ENCODE peak calls at places on chromosomes 13 and 19, in six cellular contexts. One of them, this sample, is unnamed.

GRCh38 chr13:22240716-22241115 is 569.8 kb downstream of the FGF9 start:
- DNase-seq in psoas muscle: no peak
- DNase-seq in ascending aorta: no peak
- DNase-seq in tibial artery: no peak
- DNase-seq in substantia nigra: no peak
- DNase-seq in heart right ventricle: no peak
- DNase-seq in this sample: no peak

GRCh38 chr13:23433171-23434153 is at the start of gene SACS:
- DNase-seq in substantia nigra: peak; percentile 52
- DNase-seq in ascending aorta: no peak
- DNase-seq in psoas muscle: no peak
- DNase-seq in heart right ventricle: peak; percentile 18
- DNase-seq in tibial artery: no peak
- DNase-seq in this sample: no peak

GRCh38 chr13:20815469-20815868 is 41.7 kb upstream of the EEF1AKMT1 start:
- DNase-seq in tibial artery: no peak
- DNase-seq in heart right ventricle: no peak
- DNase-seq in psoas muscle: no peak
- DNase-seq in ascending aorta: no peak
- DNase-seq in substantia nigra: no peak
- DNase-seq in this sample: no peak

GRCh38 chr19:11248852-11249251 is 9.4 kb downstream of the ANGPTL8 start:
- DNase-seq in psoas muscle: no peak
- DNase-seq in ascending aorta: no peak
- DNase-seq in tibial artery: no peak
- DNase-seq in substantia nigra: no peak
- DNase-seq in heart right ventricle: no peak
- DNase-seq in this sample: no peak

GRCh38 chr19:44689290-44690130 is 9.4 kb upstream of the CEACAM16 start:
- DNase-seq in substantia nigra: peak; percentile 8
- DNase-seq in heart right ventricle: peak; percentile 76
- DNase-seq in psoas muscle: peak; percentile 73
- DNase-seq in tibial artery: peak; percentile 69
- DNase-seq in ascending aorta: no peak
- DNase-seq in this sample: peak; percentile 33

GRCh38 chr19:57212109-57212508 is 18.7 kb upstream of the AURKC start:
- DNase-seq in substantia nigra: no peak
- DNase-seq in psoas muscle: no peak
- DNase-seq in ascending aorta: no peak
- DNase-seq in heart right ventricle: no peak
- DNase-seq in tibial artery: no peak
- DNase-seq in this sample: no peak

GRCh38 chr13:91132786-91133185 is 214.7 kb upstream of the MIR17HG start:
- DNase-seq in ascending aorta: no peak
- DNase-seq in tibial artery: no peak
- DNase-seq in psoas muscle: no peak
- DNase-seq in substantia nigra: no peak
- DNase-seq in heart right ventricle: peak; percentile 23
- DNase-seq in this sample: no peak

GRCh38 chr19:49930483-49931011 is 1.2 kb upstream of the NUP62 start:
- DNase-seq in substantia nigra: no peak
- DNase-seq in ascending aorta: no peak
- DNase-seq in psoas muscle: peak; percentile 47
- DNase-seq in tibial artery: no peak
- DNase-seq in heart right ventricle: peak; percentile 59
- DNase-seq in this sample: no peak

GRCh38 chr19:29482855-29483640 is 42.7 kb upstream of the VSTM2B start:
- DNase-seq in heart right ventricle: no peak
- DNase-seq in psoas muscle: no peak
- DNase-seq in substantia nigra: no peak
- DNase-seq in ascending aorta: no peak
- DNase-seq in tibial artery: no peak
- DNase-seq in this sample: no peak

GRCh38 chr13:40622761-40623160 is 43.7 kb downstream of the FOXO1 start:
- DNase-seq in ascending aorta: no peak
- DNase-seq in tibial artery: no peak
- DNase-seq in psoas muscle: no peak
- DNase-seq in substantia nigra: no peak
- DNase-seq in heart right ventricle: no peak
- DNase-seq in this sample: no peak

GRCh38 chr13:22271963-22272362 is 601.1 kb downstream of the FGF9 start:
- DNase-seq in tibial artery: no peak
- DNase-seq in substantia nigra: no peak
- DNase-seq in psoas muscle: no peak
- DNase-seq in ascending aorta: no peak
- DNase-seq in heart right ventricle: no peak
- DNase-seq in this sample: no peak

GRCh38 chr13:23760000-23760399 is 129.2 kb downstream of the MIPEP start:
- DNase-seq in psoas muscle: no peak
- DNase-seq in substantia nigra: no peak
- DNase-seq in heart right ventricle: no peak
- DNase-seq in ascending aorta: no peak
- DNase-seq in tibial artery: no peak
- DNase-seq in this sample: no peak

GRCh38 chr19:6501740-6502648 is at the start of gene TUBB4A:
- DNase-seq in substantia nigra: peak; percentile 85
- DNase-seq in ascending aorta: no peak
- DNase-seq in tibial artery: no peak
- DNase-seq in psoas muscle: peak; percentile 40
- DNase-seq in heart right ventricle: peak; percentile 11
- DNase-seq in this sample: no peak

GRCh38 chr13:60146491-60146890 is 17.2 kb downstream of the DIAPH3 start:
- DNase-seq in psoas muscle: no peak
- DNase-seq in ascending aorta: no peak
- DNase-seq in tibial artery: no peak
- DNase-seq in substantia nigra: no peak
- DNase-seq in heart right ventricle: no peak
- DNase-seq in this sample: no peak

GRCh38 chr13:106573279-106573831 is 5.4 kb upstream of the ARGLU1 start:
- DNase-seq in substantia nigra: no peak
- DNase-seq in heart right ventricle: no peak
- DNase-seq in ascending aorta: no peak
- DNase-seq in psoas muscle: peak; percentile 26
- DNase-seq in tibial artery: peak; percentile 56
- DNase-seq in this sample: no peak

GRCh38 chr19:7326105-7326877 is 22.4 kb upstream of the ARHGEF18 start:
- DNase-seq in ascending aorta: no peak
- DNase-seq in heart right ventricle: no peak
- DNase-seq in tibial artery: no peak
- DNase-seq in substantia nigra: no peak
- DNase-seq in psoas muscle: no peak
- DNase-seq in this sample: no peak

DNA sequence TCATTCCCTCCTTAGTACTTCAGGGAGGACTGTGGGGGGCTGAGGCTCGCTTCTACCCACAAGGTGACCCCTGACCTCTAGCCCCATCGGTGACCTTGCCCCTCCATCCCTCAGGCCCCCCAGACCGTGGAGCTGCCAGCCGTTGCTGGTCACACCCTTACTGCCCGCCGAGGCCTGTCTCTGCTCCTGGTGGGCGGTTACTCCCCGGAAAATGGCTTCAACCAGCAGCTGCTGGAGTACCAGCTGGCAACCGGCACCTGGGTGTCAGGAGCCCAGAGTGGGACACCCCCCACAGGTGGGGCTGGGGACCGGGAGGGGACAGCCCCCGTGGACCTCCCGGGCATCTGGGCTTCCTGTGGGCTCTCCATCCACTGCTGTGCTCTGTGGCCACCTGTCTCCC is 31.9 kb downstream of the MEGF8 start:
- DNase-seq in psoas muscle: no peak
- DNase-seq in substantia nigra: no peak
- DNase-seq in ascending aorta: no peak
- DNase-seq in tibial artery: no peak
- DNase-seq in heart right ventricle: no peak
- DNase-seq in this sample: no peak
- H3K27ac ChIP-seq in psoas muscle: no peak overlapping the region
- H3K27ac ChIP-seq in substantia nigra: no peak overlapping the region
- H3K27ac ChIP-seq in ascending aorta: no peak overlapping the region
- H3K27ac ChIP-seq in tibial artery: no peak overlapping the region
- H3K27ac ChIP-seq in heart right ventricle: no peak overlapping the region
- H3K27ac ChIP-seq in this sample: no peak overlapping the region

DNA sequence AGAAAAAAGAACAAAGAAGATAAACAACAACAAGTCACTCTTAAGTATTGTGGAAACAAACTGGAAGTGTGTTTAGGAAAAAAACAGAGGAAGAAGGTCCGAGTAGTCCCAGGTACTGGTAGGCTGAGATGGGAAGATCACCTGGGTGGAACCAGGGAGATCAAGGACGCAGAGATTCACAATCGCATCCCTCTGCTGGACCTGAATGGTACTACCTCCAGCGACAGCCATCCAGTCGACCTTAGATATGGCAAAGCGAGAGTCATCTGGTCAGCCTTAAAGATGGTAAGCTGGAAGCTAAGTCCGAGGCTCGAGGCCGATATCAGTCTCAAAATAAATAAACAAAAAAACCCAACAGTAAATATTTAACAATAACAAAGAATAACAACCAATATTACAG is 44.9 kb upstream of the ZNF91 start:
- DNase-seq in tibial artery: no peak
- DNase-seq in substantia nigra: no peak
- DNase-seq in heart right ventricle: no peak
- DNase-seq in psoas muscle: no peak
- DNase-seq in ascending aorta: no peak
- DNase-seq in this sample: no peak
- H3K27ac ChIP-seq in tibial artery: no peak overlapping the region
- H3K27ac ChIP-seq in substantia nigra: no peak overlapping the region
- H3K27ac ChIP-seq in heart right ventricle: no peak overlapping the region
- H3K27ac ChIP-seq in psoas muscle: no peak overlapping the region
- H3K27ac ChIP-seq in ascending aorta: no peak overlapping the region
- H3K27ac ChIP-seq in this sample: no peak overlapping the region

GRCh38 chr19:17902701-17903100 is 30.1 kb upstream of the CCDC124 start:
- DNase-seq in tibial artery: no peak
- DNase-seq in psoas muscle: no peak
- DNase-seq in substantia nigra: no peak
- DNase-seq in ascending aorta: no peak
- DNase-seq in heart right ventricle: no peak
- DNase-seq in this sample: no peak
- H3K27ac ChIP-seq in tibial artery: no peak overlapping the region
- H3K27ac ChIP-seq in psoas muscle: no peak overlapping the region
- H3K27ac ChIP-seq in substantia nigra: no peak overlapping the region
- H3K27ac ChIP-seq in ascending aorta: no peak overlapping the region
- H3K27ac ChIP-seq in heart right ventricle: no peak overlapping the region
- H3K27ac ChIP-seq in this sample: no peak overlapping the region

GRCh38 chr13:29677627-29678026 is 82.1 kb upstream of the SLC7A1 start:
- DNase-seq in ascending aorta: no peak
- DNase-seq in heart right ventricle: no peak
- DNase-seq in tibial artery: no peak
- DNase-seq in substantia nigra: no peak
- DNase-seq in psoas muscle: no peak
- DNase-seq in this sample: no peak
- H3K27ac ChIP-seq in ascending aorta: no peak overlapping the region
- H3K27ac ChIP-seq in heart right ventricle: no peak overlapping the region
- H3K27ac ChIP-seq in tibial artery: no peak overlapping the region
- H3K27ac ChIP-seq in substantia nigra: no peak overlapping the region
- H3K27ac ChIP-seq in psoas muscle: no peak overlapping the region
- H3K27ac ChIP-seq in this sample: no peak overlapping the region

DNA sequence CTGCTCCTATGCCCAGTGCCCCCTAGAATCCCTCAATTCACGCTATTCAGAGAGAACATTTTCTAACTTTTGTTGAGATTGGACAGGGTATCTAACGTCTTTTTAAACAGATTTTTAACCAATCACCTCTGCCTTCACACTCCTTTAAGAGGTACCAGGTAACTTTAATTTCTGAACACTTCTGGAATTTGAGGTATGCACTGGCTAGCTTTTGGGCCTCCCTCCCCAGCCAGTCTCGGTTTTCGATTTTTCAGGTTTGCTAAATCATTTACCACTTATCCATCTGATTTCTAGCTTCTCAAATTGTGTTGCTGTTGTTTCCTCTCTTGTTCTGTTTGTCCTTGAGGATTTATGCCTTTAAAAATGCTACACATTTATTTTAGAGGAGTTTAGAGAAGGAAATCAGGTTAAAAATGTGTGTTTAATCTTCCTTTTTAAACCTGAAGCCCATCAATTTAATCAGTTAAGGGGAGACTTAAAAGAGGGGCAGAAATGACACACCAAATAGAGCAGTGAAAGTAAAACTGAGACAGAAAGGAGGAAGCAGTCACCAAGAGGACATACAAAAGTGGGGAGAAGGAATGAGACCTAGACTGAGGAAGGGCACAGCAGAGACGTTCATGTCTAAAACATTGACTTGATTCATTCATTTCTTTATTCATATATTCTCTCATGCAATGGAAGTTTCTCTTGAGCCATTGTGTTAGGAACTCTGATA is 139.6 kb upstream of the HTR2A start:
- DNase-seq in substantia nigra: no peak
- DNase-seq in tibial artery: no peak
- DNase-seq in heart right ventricle: no peak
- DNase-seq in psoas muscle: no peak
- DNase-seq in ascending aorta: no peak
- DNase-seq in this sample: no peak
- H3K27ac ChIP-seq in substantia nigra: no peak overlapping the region
- H3K27ac ChIP-seq in tibial artery: no peak overlapping the region
- H3K27ac ChIP-seq in heart right ventricle: no peak overlapping the region
- H3K27ac ChIP-seq in psoas muscle: no peak overlapping the region
- H3K27ac ChIP-seq in ascending aorta: no peak overlapping the region
- H3K27ac ChIP-seq in this sample: no peak overlapping the region

GRCh38 chr19:14544977-14545715 is 15.8 kb downstream of the TECR start:
- DNase-seq in substantia nigra: peak; percentile 92
- DNase-seq in psoas muscle: peak; percentile 92
- DNase-seq in ascending aorta: no peak
- DNase-seq in heart right ventricle: peak; percentile 53
- DNase-seq in tibial artery: no peak
- DNase-seq in this sample: no peak

GRCh38 chr19:14542721-14543328 is 13.4 kb downstream of the TECR start:
- DNase-seq in substantia nigra: peak; percentile 36
- DNase-seq in tibial artery: no peak
- DNase-seq in ascending aorta: no peak
- DNase-seq in heart right ventricle: peak; percentile 41
- DNase-seq in psoas muscle: no peak
- DNase-seq in this sample: no peak

GRCh38 chr19:14545716-14546082 is 16.3 kb downstream of the TECR start:
- DNase-seq in substantia nigra: no peak
- DNase-seq in ascending aorta: no peak
- DNase-seq in tibial artery: no peak
- DNase-seq in psoas muscle: no peak
- DNase-seq in heart right ventricle: no peak
- DNase-seq in this sample: no peak

GRCh38 chr19:14540741-14541525 is 11.5 kb downstream of the TECR start:
- DNase-seq in substantia nigra: no peak
- DNase-seq in tibial artery: no peak
- DNase-seq in psoas muscle: no peak
- DNase-seq in ascending aorta: no peak
- DNase-seq in heart right ventricle: no peak
- DNase-seq in this sample: no peak

GRCh38 chr19:14544047-14544446 is 14.7 kb downstream of the TECR start:
- DNase-seq in psoas muscle: no peak
- DNase-seq in tibial artery: no peak
- DNase-seq in substantia nigra: no peak
- DNase-seq in ascending aorta: no peak
- DNase-seq in heart right ventricle: no peak
- DNase-seq in this sample: no peak
- H3K27ac ChIP-seq in psoas muscle: peak overlapping the region; percentile 96
- H3K27ac ChIP-seq in tibial artery: no peak overlapping the region
- H3K27ac ChIP-seq in substantia nigra: peak overlapping the region; percentile 97
- H3K27ac ChIP-seq in ascending aorta: no peak overlapping the region
- H3K27ac ChIP-seq in heart right ventricle: no peak overlapping the region
- H3K27ac ChIP-seq in this sample: no peak overlapping the region

GRCh38 chr19:2666344-2666994 is 36.0 kb downstream of the GNG7 start:
- DNase-seq in ascending aorta: no peak
- DNase-seq in substantia nigra: no peak
- DNase-seq in psoas muscle: no peak
- DNase-seq in tibial artery: no peak
- DNase-seq in heart right ventricle: no peak
- DNase-seq in this sample: no peak
- H3K27ac ChIP-seq in ascending aorta: no peak overlapping the region
- H3K27ac ChIP-seq in substantia nigra: no peak overlapping the region
- H3K27ac ChIP-seq in psoas muscle: no peak overlapping the region
- H3K27ac ChIP-seq in tibial artery: no peak overlapping the region
- H3K27ac ChIP-seq in heart right ventricle: no peak overlapping the region
- H3K27ac ChIP-seq in this sample: no peak overlapping the region